ENCODE peak calls at places on chromosomes 3 and 15, in six cellular contexts. W is stomach, L is GM20000, B is AG04449, O is IMR-90, E is astrocyte. S is an unnamed sample.

GRCh38 chr3:24242012-24242698 is 252.5 kb downstream of the THRB start:
- DNase-seq in W (peak; percentile 31), B (no peak), E (peak; percentile 82), O (peak; percentile 45), L (no peak), S (no peak)

GRCh38 chr3:42655980-42656679 is 2.6 kb downstream of the ZBTB47 start:
- DNase-seq in W (no peak), E (peak; percentile 58), B (no peak), O (peak; percentile 45), L (no peak), S (no peak)

GRCh38 chr3:42070089-42070885 is 20.9 kb upstream of the TRAK1 start:
- DNase-seq in B (no peak), W (no peak), L (no peak), O (peak; percentile 18), E (no peak), S (no peak)

GRCh38 chr15:35309886-35310285 is 224.8 kb upstream of the NANOGP8 start:
- DNase-seq in O (peak; percentile 44), L (no peak), B (no peak), E (peak; percentile 65), W (no peak), S (no peak)

GRCh38 chr3:172658344-172659245 is 52.3 kb downstream of the NCEH1 start:
- DNase-seq in L (no peak), W (no peak), O (peak; percentile 100), E (peak; percentile 99), B (peak; percentile 87), S (no peak)

GRCh38 chr3:12468757-12469156 is 15.5 kb upstream of the TSEN2 start:
- DNase-seq in O (no peak), E (peak; percentile 31), L (no peak), B (no peak), W (no peak), S (no peak)

GRCh38 chr15:38474155-38474757 is 20.3 kb downstream of the FAM98B start:
- DNase-seq in W (no peak), L (peak; percentile 54), O (peak; percentile 82), E (peak; percentile 63), B (peak; percentile 67), S (peak; percentile 33)

GRCh38 chr15:53658827-53659226 is 100.6 kb downstream of the WDR72 start:
- DNase-seq in E (peak; percentile 0), B (no peak), L (no peak), O (no peak), W (no peak), S (no peak)

GRCh38 chr15:64092864-64093626 is 593 bp downstream of the CIAO2A start:
- DNase-seq in L (peak; percentile 53), O (peak; percentile 64), E (peak; percentile 74), W (peak; percentile 50), B (no peak), S (peak; percentile 41)

GRCh38 chr3:130636480-130637234 is 110.0 kb downstream of the PIK3R4 start:
- DNase-seq in O (no peak), W (no peak), E (no peak), L (no peak), B (no peak), S (no peak)

GRCh38 chr3:44939581-44940036 is 36.4 kb downstream of the ZDHHC3 start:
- DNase-seq in W (no peak), E (peak; percentile 16), B (no peak), L (no peak), O (peak; percentile 43), S (no peak)

GRCh38 chr15:68471552-68471951 is 39.6 kb upstream of the ITGA11 start:
- DNase-seq in O (peak; percentile 12), L (no peak), W (no peak), E (no peak), B (no peak), S (no peak)

GRCh38 chr3:23761440-23761896 is 44.3 kb upstream of the UBE2E1 start:
- DNase-seq in W (no peak), L (peak; percentile 63), O (peak; percentile 55), E (no peak), B (no peak), S (peak; percentile 31)

GRCh38 chr3:152058906-152059305 is 185.5 kb downstream of the SUCNR1 start:
- DNase-seq in E (peak; percentile 56), L (no peak), O (peak; percentile 45), B (no peak), W (no peak), S (no peak)

GRCh38 chr15:56492786-56493555 is 28.0 kb upstream of the MNS1 start:
- DNase-seq in W (no peak), L (no peak), B (no peak), E (no peak), O (no peak), S (no peak)

GRCh38 chr3:34239287-34239686 is 440.9 kb downstream of the PDCD6IP start:
- DNase-seq in W (no peak), L (no peak), O (no peak), B (no peak), E (no peak), S (no peak)

GRCh38 chr3:42116466-42116865 is 25.3 kb downstream of the TRAK1 start:
- DNase-seq in O (peak; percentile 32), B (no peak), L (no peak), W (no peak), E (peak; percentile 57), S (no peak)

GRCh38 chr3:184039414-184039813 is 7.9 kb downstream of the HTR3D start:
- DNase-seq in O (no peak), B (no peak), E (peak; percentile 47), W (no peak), L (no peak), S (no peak)

GRCh38 chr3:150232992-150233451 is 175.1 kb upstream of the TSC22D2 start:
- DNase-seq in B (no peak), E (peak; percentile 81), L (no peak), O (peak; percentile 35), W (peak; percentile 53), S (no peak)

GRCh38 chr15:58545307-58546065 is 113.7 kb downstream of the LIPC start:
- DNase-seq in L (no peak), O (peak; percentile 17), B (no peak), W (peak; percentile 19), E (peak; percentile 79), S (no peak)

GRCh38 chr3:69865920-69866679 is 126.8 kb downstream of the MITF start:
- DNase-seq in E (no peak), L (no peak), W (peak; percentile 83), O (peak; percentile 23), B (no peak), S (no peak)

GRCh38 chr3:11613319-11613718 is 30.4 kb downstream of the VGLL4 start:
- DNase-seq in L (no peak), O (no peak), B (no peak), E (no peak), W (no peak), S (no peak)

GRCh38 chr3:195153121-195153520 is 117.8 kb downstream of the XXYLT1 start:
- DNase-seq in L (no peak), E (no peak), B (no peak), O (peak; percentile 17), W (no peak), S (no peak)

GRCh38 chr3:109685084-109686079 is 348.0 kb upstream of the DPPA4 start:
- DNase-seq in B (peak; percentile 85), O (peak; percentile 99), E (peak; percentile 99), L (no peak), W (peak; percentile 81), S (no peak)

GRCh38 chr3:184574552-184575430 is 13.2 kb downstream of the EPHB3 start:
- DNase-seq in E (no peak), L (no peak), W (no peak), O (no peak), B (no peak), S (peak; percentile 72)

GRCh38 chr15:74768771-74769342 is 13.0 kb upstream of the CSK start:
- DNase-seq in L (peak; percentile 80), O (peak; percentile 41), B (no peak), E (no peak), W (peak; percentile 75), S (peak; percentile 70)

GRCh38 chr3:73846951-73847350 is 222.2 kb upstream of the PDZRN3 start:
- DNase-seq in L (no peak), O (no peak), W (no peak), B (no peak), E (no peak), S (no peak)

DNA sequence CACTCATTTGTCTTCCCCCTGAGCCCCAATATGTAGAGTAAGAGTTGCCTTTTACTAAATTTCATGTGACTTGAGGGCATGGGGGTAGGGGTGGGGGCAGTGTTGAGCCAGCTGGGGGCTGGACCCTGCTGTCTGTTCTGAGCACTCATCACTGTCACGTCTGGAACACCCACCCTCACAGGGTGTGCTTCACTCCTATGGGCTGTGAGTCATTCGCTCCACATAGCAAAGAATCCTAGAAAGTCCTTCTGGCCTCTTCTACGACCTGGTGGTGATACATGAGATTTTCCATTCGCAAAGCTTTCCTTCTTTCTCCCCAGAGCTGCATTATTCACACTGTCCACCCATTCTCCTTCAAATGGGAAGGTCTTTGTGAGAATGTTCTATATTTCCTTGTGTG is 43.6 kb upstream of the MGLL start:
- DNase-seq in E (peak; percentile 61), B (no peak), W (no peak), L (no peak), O (peak; percentile 49), S (no peak)
- TF ChIP-seq CTCF in E (peak; percentile 8), B (no peak), W (no peak), L (no peak), O (peak; percentile 20), S (no peak)

DNA sequence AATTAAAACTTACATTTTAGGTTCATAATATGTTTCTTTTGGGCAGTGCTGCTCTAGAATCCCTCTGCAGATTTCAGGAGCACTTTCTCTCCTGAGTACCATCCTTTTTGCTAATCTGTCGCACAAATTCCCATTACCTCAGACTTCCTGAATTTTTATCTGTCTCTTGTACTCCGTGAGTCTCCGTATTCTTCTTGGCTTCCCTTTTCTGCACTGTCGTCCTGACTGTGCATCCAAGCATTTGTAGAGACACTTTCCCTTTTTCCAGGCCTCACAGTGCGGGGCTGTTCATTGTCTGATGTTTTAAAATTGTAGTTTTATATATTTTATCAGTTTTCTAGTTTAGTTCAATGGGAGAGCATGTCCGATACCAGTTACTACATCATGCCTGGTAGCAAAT is 27.3 kb downstream of the MEF2A start:
- DNase-seq in O (no peak), E (no peak), L (no peak), W (no peak), B (no peak), S (no peak)
- TF ChIP-seq CTCF in O (no peak), E (no peak), L (no peak), W (no peak), B (no peak), S (no peak)

DNA sequence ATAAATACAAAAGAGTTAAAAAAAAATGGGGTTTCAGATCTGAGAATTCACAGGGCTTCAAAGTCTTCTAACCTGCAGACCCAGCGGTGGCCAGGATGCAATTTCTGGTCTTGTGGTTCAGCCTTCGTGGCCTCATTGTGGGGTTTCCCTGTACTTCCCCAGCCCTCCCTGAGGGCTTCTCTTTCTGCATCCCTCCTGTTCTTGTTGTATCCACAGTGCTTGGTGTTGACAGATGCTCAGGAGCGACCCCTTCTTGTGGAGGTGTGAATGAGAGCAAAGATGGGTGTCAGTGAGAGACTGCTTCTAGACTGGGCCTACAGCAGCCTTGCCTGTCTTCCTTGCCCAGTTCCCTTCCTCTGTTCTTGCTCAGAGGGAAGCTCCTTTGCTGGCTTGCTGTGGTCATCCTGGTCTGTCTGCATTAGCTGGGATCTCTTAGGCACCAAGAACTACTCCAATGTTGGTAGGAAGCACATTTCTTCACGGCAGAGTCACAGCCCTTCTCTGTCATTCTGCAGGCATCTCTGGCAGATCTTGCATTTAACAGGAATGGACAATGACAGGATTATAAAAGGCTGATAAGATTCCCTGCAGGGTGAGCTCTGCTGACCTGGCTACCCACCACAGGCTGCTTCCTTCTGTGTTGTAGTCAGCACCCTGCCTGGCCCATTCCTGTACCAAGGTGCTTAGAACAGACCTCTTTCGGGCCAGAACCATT is 317.8 kb upstream of the C2CD4B start:
- DNase-seq in O (peak; percentile 65), L (peak; percentile 67), B (no peak), E (peak; percentile 41), W (no peak), S (peak; percentile 55)
- TF ChIP-seq CTCF in O (peak; percentile 19), L (peak; percentile 22), B (peak; percentile 46), E (no peak), W (no peak), S (peak; percentile 18)

GRCh38 chr15:66220587-66220986 is 33.0 kb downstream of the MEGF11 start:
- DNase-seq in W (no peak), B (no peak), O (no peak), E (no peak), L (no peak), S (no peak)
- TF ChIP-seq CTCF in W (no peak), B (no peak), O (no peak), E (no peak), L (no peak), S (no peak)

S was measured in endothelial cell.